ENCODE peak calls at places on chromosomes 11 and 22, in nine cellular contexts. S is LHCN-M2; Q is NCI-H2081; I is AG08396; B is naive thymus-derived CD8-positive, alpha-beta T cell; V is hypothalamus; C is GM10248; J is hepatic stellate cell; E is iris pigment epithelial cell. A is an unnamed sample.

GRCh38 chr11:117523680-117524079 is 196.0 kb downstream of the CEP164 start:
- DNase-seq in C (no peak), E (peak; percentile 35), B (no peak), I (peak; percentile 70), Q (no peak), V (no peak), S (no peak), J (peak; percentile 71), A (peak; percentile 32)

GRCh38 chr11:130003717-130004001 is 1.0 kb upstream of the PRDM10 start:
- DNase-seq in E (no peak), C (no peak), V (no peak), J (no peak), B (no peak), Q (no peak), S (no peak), I (no peak), A (no peak)

GRCh38 chr11:720642-721346 is 14.8 kb downstream of the EPS8L2 start:
- DNase-seq in V (no peak), I (peak; percentile 68), Q (no peak), J (no peak), B (peak; percentile 62), C (peak; percentile 82), S (no peak), E (no peak), A (no peak)

GRCh38 chr22:32469799-32470212 is 4.8 kb upstream of the FBXO7 start:
- DNase-seq in S (peak; percentile 71), Q (no peak), C (no peak), I (peak; percentile 70), J (peak; percentile 76), B (no peak), E (peak; percentile 81), V (no peak), A (peak; percentile 62)

GRCh38 chr11:2572491-2573239 is 127.1 kb downstream of the KCNQ1OT1 start:
- DNase-seq in I (no peak), E (no peak), S (no peak), J (no peak), B (no peak), C (no peak), Q (no peak), V (no peak), A (no peak)

GRCh38 chr11:119172513-119172912 is 4.0 kb downstream of the NLRX1 start:
- DNase-seq in B (no peak), C (no peak), Q (no peak), J (no peak), V (no peak), E (no peak), I (no peak), S (no peak), A (no peak)

GRCh38 chr11:61482513-61482912 is 26.0 kb upstream of the LRRC10B start:
- DNase-seq in V (no peak), J (peak; percentile 58), E (peak; percentile 16), C (peak; percentile 58), B (no peak), I (peak; percentile 57), S (no peak), Q (no peak), A (peak; percentile 37)

GRCh38 chr11:106424111-106424510 is 346.6 kb downstream of the AASDHPPT start:
- DNase-seq in J (peak; percentile 5), Q (no peak), V (no peak), I (peak; percentile 10), S (peak; percentile 84), C (no peak), E (peak; percentile 69), B (no peak), A (peak; percentile 63)

GRCh38 chr11:88259431-88259830 is 78.1 kb downstream of the CTSC start:
- DNase-seq in Q (no peak), S (no peak), B (no peak), J (no peak), V (no peak), C (no peak), E (no peak), I (no peak), A (no peak)

GRCh38 chr11:30585067-30585891 is 874 bp downstream of the MPPED2 start:
- DNase-seq in J (peak; percentile 1), V (peak; percentile 18), C (peak; percentile 29), I (peak; percentile 17), S (no peak), Q (no peak), B (no peak), E (no peak), A (peak; percentile 7)

GRCh38 chr11:93525601-93526000 is 17.6 kb downstream of the SMCO4 start:
- DNase-seq in E (peak; percentile 61), B (no peak), J (peak; percentile 52), S (peak; percentile 4), V (no peak), C (no peak), Q (no peak), I (no peak), A (peak; percentile 39)

GRCh38 chr11:50220651-50221050 is 188.0 kb downstream of the OR4C45 start:
- DNase-seq in S (no peak), J (no peak), Q (no peak), C (no peak), B (no peak), E (no peak), V (no peak), I (no peak), A (no peak)

GRCh38 chr11:61700720-61701119 is 20.5 kb downstream of the DAGLA start:
- DNase-seq in I (no peak), B (no peak), S (no peak), J (no peak), E (no peak), V (no peak), Q (peak; percentile 52), C (no peak), A (no peak)

GRCh38 chr11:115464269-115464668 is 39.9 kb downstream of the CADM1 start:
- DNase-seq in C (no peak), J (no peak), S (no peak), B (no peak), I (no peak), Q (no peak), V (no peak), E (peak; percentile 1), A (no peak)

GRCh38 chr11:34997872-34998548 is 81.6 kb downstream of the PDHX start:
- DNase-seq in V (no peak), Q (no peak), S (no peak), E (no peak), C (peak; percentile 13), J (no peak), I (no peak), B (no peak), A (peak; percentile 69)

GRCh38 chr11:40882301-40882700 is 577.2 kb downstream of the LRRC4C start:
- DNase-seq in S (no peak), Q (no peak), B (no peak), I (no peak), C (no peak), V (no peak), E (no peak), J (no peak), A (no peak)

GRCh38 chr22:38172016-38172431 is 9.6 kb downstream of the PLA2G6 start:
- DNase-seq in B (no peak), S (no peak), Q (no peak), I (no peak), E (no peak), C (no peak), V (no peak), J (no peak), A (no peak)

GRCh38 chr11:17724020-17724908 is 4.9 kb downstream of the MYOD1 start:
- DNase-seq in B (no peak), E (no peak), C (no peak), S (peak; percentile 63), I (no peak), Q (no peak), J (no peak), V (no peak), A (no peak)

GRCh38 chr11:46743043-46743442 is 24.0 kb downstream of the F2 start:
- DNase-seq in I (no peak), J (no peak), C (no peak), B (no peak), Q (no peak), S (no peak), V (no peak), E (no peak), A (no peak)

GRCh38 chr11:60169264-60169915 is 13.5 kb downstream of the MS4A6A start:
- DNase-seq in E (peak; percentile 1), Q (peak; percentile 45), C (no peak), B (no peak), V (no peak), S (peak; percentile 14), J (peak; percentile 2), I (no peak), A (no peak)

GRCh38 chr11:61149624-61150615 is 11.3 kb downstream of the VPS37C start:
- DNase-seq in V (no peak), B (no peak), S (no peak), C (no peak), I (no peak), E (peak; percentile 59), Q (no peak), J (peak; percentile 38), A (no peak)

GRCh38 chr22:39716534-39716933 is 146.0 kb downstream of the CACNA1I start:
- DNase-seq in V (no peak), S (no peak), J (no peak), B (no peak), C (no peak), I (no peak), Q (no peak), E (no peak), A (no peak)

GRCh38 chr11:75337195-75337654 is 14.2 kb downstream of the ARRB1 start:
- DNase-seq in J (peak; percentile 50), E (peak; percentile 54), Q (no peak), V (no peak), S (peak; percentile 65), B (no peak), C (no peak), I (no peak), A (peak; percentile 62)

GRCh38 chr11:126585388-126586302 is 230.2 kb downstream of the ST3GAL4 start:
- DNase-seq in I (peak; percentile 82), J (peak; percentile 96), B (no peak), Q (peak; percentile 89), C (no peak), E (peak; percentile 92), V (no peak), S (peak; percentile 95), A (peak; percentile 92)

GRCh38 chr11:95516786-95517185 is 272.8 kb downstream of the FAM76B start:
- DNase-seq in I (no peak), C (no peak), B (no peak), Q (no peak), S (no peak), J (no peak), V (no peak), E (peak; percentile 48), A (peak; percentile 86)

GRCh38 chr11:59097113-59097708 is 9.8 kb upstream of the FAM111B start:
- DNase-seq in S (peak; percentile 55), E (peak; percentile 69), J (peak; percentile 5), C (no peak), B (peak; percentile 44), Q (peak; percentile 27), V (peak; percentile 13), I (peak; percentile 29), A (peak; percentile 78)

GRCh38 chr22:30266445-30267381 is at the start of gene OSM:
- DNase-seq in Q (no peak), S (no peak), J (no peak), V (no peak), C (no peak), B (peak; percentile 61), I (no peak), E (no peak), A (no peak)

GRCh38 chr22:37279469-37279868 is 2.8 kb upstream of the CYTH4 start:
- DNase-seq in V (no peak), I (no peak), Q (no peak), E (no peak), J (no peak), S (no peak), C (no peak), B (no peak), A (no peak)

GRCh38 chr22:29139965-29140782 is 65.5 kb upstream of the EMID1 start:
- DNase-seq in V (no peak), S (peak; percentile 15), Q (no peak), J (no peak), E (peak; percentile 83), C (no peak), B (no peak), I (no peak), A (peak; percentile 90)

GRCh38 chr22:27815826-27816530 is 14.4 kb upstream of the MN1 start:
- DNase-seq in C (no peak), B (no peak), S (no peak), E (no peak), J (no peak), Q (no peak), V (no peak), I (no peak), A (no peak)

GRCh38 chr11:134365011-134365925 is 33.5 kb downstream of the GLB1L2 start:
- DNase-seq in C (no peak), S (no peak), Q (no peak), B (no peak), E (no peak), V (no peak), I (no peak), J (no peak), A (no peak)

A was measured in adipocyte.